ENCODE peak calls at places on chromosomes 7 and 10, in nine cellular contexts. S is heart left ventricle, W is IMR-90, D is cardiac muscle cell, X is K562, K is brain microvascular endothelial cell, L is PC-3, G is heart right ventricle, R is PC-9. U is an unnamed sample.

GRCh38 chr7:137882806-137883205 is 36.0 kb upstream of the DGKI start:
- DNase-seq in K (peak), X (no peak), D (no peak), L (peak), R (no peak), W (peak), G (no peak), S (no peak), U (no peak)

GRCh38 chr10:127798116-127798515 is 61.1 kb downstream of the FOXI2 start:
- DNase-seq in R (no peak), X (no peak), W (no peak), L (no peak), G (peak), D (no peak), K (no peak), S (no peak), U (no peak)

GRCh38 chr7:44162785-44163395 is 21.8 kb upstream of the MYL7 start:
- DNase-seq in G (no peak), R (peak), S (no peak), W (no peak), X (no peak), L (no peak), K (no peak), D (no peak), U (no peak)

GRCh38 chr7:162583-163297 is 29.6 kb upstream of the FAM20C start:
- DNase-seq in D (no peak), K (no peak), X (no peak), R (no peak), W (no peak), G (no peak), L (no peak), S (peak), U (no peak)

GRCh38 chr7:158657189-158657746 is 47.3 kb downstream of the NCAPG2 start:
- DNase-seq in L (no peak), X (no peak), D (no peak), G (no peak), K (no peak), R (no peak), S (no peak), W (no peak), U (no peak)

GRCh38 chr10:27527597-27528295 is 23.6 kb downstream of the RAB18 start:
- DNase-seq in S (no peak), D (no peak), R (no peak), G (no peak), K (no peak), X (no peak), L (no peak), W (no peak), U (peak)

GRCh38 chr7:111730476-111731300 is 168.4 kb upstream of the IMMP2L start:
- DNase-seq in S (no peak), D (peak), R (no peak), G (no peak), L (peak), X (peak), K (no peak), W (peak), U (peak)

GRCh38 chr7:106598663-106599342 is 62.2 kb downstream of the CCDC71L start:
- DNase-seq in S (peak), D (peak), G (peak), L (peak), R (peak), K (peak), W (peak), X (peak), U (peak)

GRCh38 chr7:151592868-151593486 is 73.3 kb upstream of the RHEB start:
- DNase-seq in L (peak), W (peak), K (peak), X (no peak), R (peak), G (no peak), S (no peak), D (peak), U (peak)

GRCh38 chr7:36659638-36660341 is 64.5 kb downstream of the AOAH start:
- DNase-seq in K (no peak), R (no peak), W (no peak), D (no peak), L (no peak), S (no peak), G (no peak), X (no peak), U (no peak)

GRCh38 chr7:100565133-100565571 is 8.5 kb downstream of the SAP25 start:
- DNase-seq in K (no peak), S (no peak), R (no peak), G (no peak), W (no peak), X (no peak), D (no peak), L (no peak), U (no peak)

GRCh38 chr7:5532520-5533335 is 109.1 kb upstream of the TNRC18 start:
- DNase-seq in G (peak), R (peak), K (no peak), D (no peak), X (peak), L (no peak), S (peak), W (no peak), U (no peak)

GRCh38 chr7:150322833-150323681 is at the start of the genes ACTR3C and LRRC61:
- DNase-seq in G (no peak), R (peak), L (peak), W (no peak), S (peak), X (peak), D (peak), K (no peak), U (no peak)

GRCh38 chr7:63038987-63039386 is 959.7 kb upstream of the ZNF722 start:
- DNase-seq in L (no peak), K (no peak), R (no peak), W (no peak), X (no peak), D (no peak), S (no peak), G (no peak), U (no peak)

GRCh38 chr7:42014625-42015412 is 222.2 kb downstream of the GLI3 start:
- DNase-seq in L (peak), S (no peak), R (no peak), D (peak), G (no peak), X (peak), W (peak), K (peak), U (peak)

GRCh38 chr10:125127986-125128385 is 32.4 kb downstream of the CTBP2 start:
- DNase-seq in R (no peak), S (no peak), L (no peak), G (no peak), X (no peak), W (no peak), D (no peak), K (no peak), U (no peak)

GRCh38 chr7:28180031-28180363 is 598 bp downstream of the JAZF1 start:
- DNase-seq in L (no peak), G (no peak), X (peak), W (no peak), R (no peak), K (no peak), D (no peak), S (no peak), U (no peak)

GRCh38 chr7:139523199-139523941 is at the start of gene CLEC2L:
- DNase-seq in G (no peak), D (no peak), L (no peak), X (peak), R (no peak), S (no peak), W (no peak), K (no peak), U (no peak)

GRCh38 chr10:21926358-21926890 is 77.1 kb downstream of the DNAJC1 start:
- DNase-seq in G (no peak), S (no peak), K (no peak), X (no peak), R (peak), D (no peak), W (peak), L (peak), U (peak)

GRCh38 chr7:121107923-121108498 is 119.5 kb downstream of the CPED1 start:
- DNase-seq in X (peak), W (peak), K (peak), S (no peak), D (peak), L (peak), R (peak), G (no peak), U (peak)

GRCh38 chr7:124318716-124319115 is 285.8 kb upstream of the TMEM229A start:
- DNase-seq in W (peak), K (no peak), X (no peak), D (no peak), R (no peak), G (no peak), L (peak), S (no peak), U (no peak)

GRCh38 chr10:48444266-48444665 is 137.8 kb downstream of the MAPK8 start:
- DNase-seq in D (peak), R (no peak), G (no peak), S (no peak), K (peak), W (peak), X (peak), L (peak), U (peak)

GRCh38 chr7:128453836-128454804 is 1.6 kb upstream of the HILPDA start:
- DNase-seq in X (no peak), G (peak), W (peak), R (no peak), D (peak), K (peak), L (no peak), S (peak), U (peak)

GRCh38 chr7:44325181-44325671 is at the start of gene CAMK2B:
- DNase-seq in D (no peak), G (no peak), X (no peak), R (no peak), L (no peak), K (no peak), W (no peak), S (no peak), U (no peak)

GRCh38 chr7:25726180-25726579 is 425.8 kb upstream of the NFE2L3 start:
- DNase-seq in S (no peak), W (no peak), D (no peak), K (no peak), L (no peak), R (no peak), G (no peak), X (no peak), U (no peak)

GRCh38 chr10:48604408-48605263 is at the start of gene ARHGAP22:
- DNase-seq in L (peak), X (peak), K (peak), R (no peak), S (peak), W (peak), G (peak), D (peak), U (peak)

GRCh38 chr7:232571-233455 is 40.4 kb downstream of the FAM20C start:
- DNase-seq in S (no peak), L (no peak), W (peak), K (peak), G (no peak), R (no peak), D (peak), X (no peak), U (peak)

GRCh38 chr10:34723746-34724145 is 91.3 kb downstream of the PARD3 start:
- DNase-seq in L (peak), G (peak), W (peak), X (no peak), S (peak), K (peak), R (no peak), D (peak), U (peak)

GRCh38 chr7:158495780-158496179 is 91.8 kb downstream of the PTPRN2 start:
- DNase-seq in L (peak), W (no peak), R (no peak), K (no peak), S (no peak), D (peak), X (no peak), G (no peak), U (no peak)

GRCh38 chr10:43084812-43085211 is 7.9 kb downstream of the RET start:
- DNase-seq in K (no peak), G (no peak), X (no peak), D (no peak), L (no peak), S (no peak), R (no peak), W (no peak), U (no peak)

GRCh38 chr10:65570143-65571010 is 1355.5 kb upstream of the LRRTM3 start:
- DNase-seq in L (peak), W (peak), G (peak), S (peak), K (peak), D (peak), R (peak), X (no peak), U (peak)

GRCh38 chr7:103915958-103916357 is 73.5 kb downstream of the RELN start:
- DNase-seq in R (no peak), L (peak), X (peak), K (peak), D (no peak), G (no peak), W (peak), S (no peak), U (peak)

GRCh38 chr10:132988988-132989387 is 46.6 kb upstream of the CFAP46 start:
- DNase-seq in X (no peak), G (no peak), R (no peak), D (no peak), S (no peak), L (no peak), W (no peak), K (no peak), U (no peak)

GRCh38 chr10:93277360-93277759 is 203.7 kb downstream of the CYP26A1 start:
- DNase-seq in G (no peak), X (no peak), R (no peak), S (no peak), L (no peak), D (no peak), W (no peak), K (no peak), U (no peak)

GRCh38 chr7:144384071-144384470 is 19.4 kb downstream of the NOBOX start:
- DNase-seq in X (no peak), R (no peak), W (no peak), K (peak), L (no peak), G (no peak), S (no peak), D (peak), U (peak)

GRCh38 chr7:24442170-24442777 is 131.0 kb upstream of the PALS2 start:
- DNase-seq in R (no peak), L (no peak), G (no peak), X (no peak), S (no peak), W (no peak), D (no peak), K (no peak), U (no peak)

GRCh38 chr10:72694476-72695369 is 2.8 kb downstream of the MCU start:
- DNase-seq in L (peak), X (peak), D (peak), G (peak), K (no peak), W (peak), S (no peak), R (no peak), U (peak)
- H3K4me3 ChIP-seq in L (peak), X (no peak), D (no peak), G (no peak), K (no peak), W (no peak), S (no peak), R (no peak), U (no peak)

DNA sequence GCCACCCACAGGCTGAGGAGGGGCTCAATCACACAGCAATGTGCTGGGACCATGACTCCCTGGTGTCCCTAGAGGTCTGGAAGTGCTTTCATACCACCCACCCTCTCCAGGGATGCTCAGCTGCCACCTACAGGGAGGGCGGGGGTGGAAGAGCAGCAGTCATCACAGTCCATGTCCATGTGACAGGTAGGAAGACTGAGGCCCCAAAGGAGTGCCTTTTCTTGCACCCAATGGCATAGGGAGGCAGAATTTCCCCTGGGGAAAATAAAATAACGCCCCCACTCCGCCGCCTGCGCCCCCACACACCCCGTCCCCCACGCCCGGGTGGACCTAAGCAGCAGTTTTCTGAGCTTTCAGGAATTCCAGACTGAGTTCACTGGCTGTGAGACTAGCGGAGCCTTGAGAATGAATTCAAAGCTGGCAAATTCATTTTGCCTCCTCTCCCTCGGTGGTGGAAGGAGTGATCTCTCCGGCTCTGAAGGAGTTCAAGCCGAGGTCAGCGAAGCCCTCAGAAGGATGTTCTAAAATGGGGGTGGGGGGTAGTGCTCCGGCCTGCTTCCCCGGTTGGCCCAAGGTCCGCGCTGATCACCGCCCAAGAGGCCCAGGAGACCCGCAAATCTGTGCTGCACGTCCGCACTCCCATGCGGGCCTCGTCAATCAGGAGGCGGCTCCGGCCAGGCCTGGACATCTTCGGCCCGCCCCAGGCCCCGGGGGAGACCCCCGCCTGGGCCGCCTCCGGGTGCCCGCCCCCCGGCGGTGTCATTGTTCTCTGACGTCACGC is 2.1 kb upstream of the ZMIZ1 start:
- DNase-seq in L (peak), S (no peak), D (peak), R (no peak), G (no peak), K (no peak), X (peak), W (peak), U (peak)
- TF ChIP-seq CTCF in L (peak), S (no peak), D (peak), R (peak), G (no peak), K (peak), X (peak), W (peak), U (peak)

GRCh38 chr7:1578513-1578912 is 8.7 kb upstream of the PSMG3 start:
- DNase-seq in G (no peak), X (no peak), K (no peak), W (no peak), L (no peak), R (no peak), S (no peak), D (no peak), U (no peak)

GRCh38 chr7:1579481-1580421 is 9.9 kb upstream of the PSMG3 start:
- DNase-seq in W (peak), K (peak), R (no peak), G (peak), S (peak), X (peak), L (peak), D (peak), U (peak)

GRCh38 chr7:1580422-1581030 is 10.7 kb upstream of the PSMG3 start:
- DNase-seq in W (no peak), X (no peak), R (no peak), G (no peak), K (no peak), S (no peak), D (no peak), L (no peak), U (no peak)

GRCh38 chr7:1575809-1576208 is 6.0 kb upstream of the PSMG3 start:
- DNase-seq in K (no peak), S (no peak), L (no peak), D (no peak), R (no peak), X (no peak), G (no peak), W (no peak), U (no peak)

DNA sequence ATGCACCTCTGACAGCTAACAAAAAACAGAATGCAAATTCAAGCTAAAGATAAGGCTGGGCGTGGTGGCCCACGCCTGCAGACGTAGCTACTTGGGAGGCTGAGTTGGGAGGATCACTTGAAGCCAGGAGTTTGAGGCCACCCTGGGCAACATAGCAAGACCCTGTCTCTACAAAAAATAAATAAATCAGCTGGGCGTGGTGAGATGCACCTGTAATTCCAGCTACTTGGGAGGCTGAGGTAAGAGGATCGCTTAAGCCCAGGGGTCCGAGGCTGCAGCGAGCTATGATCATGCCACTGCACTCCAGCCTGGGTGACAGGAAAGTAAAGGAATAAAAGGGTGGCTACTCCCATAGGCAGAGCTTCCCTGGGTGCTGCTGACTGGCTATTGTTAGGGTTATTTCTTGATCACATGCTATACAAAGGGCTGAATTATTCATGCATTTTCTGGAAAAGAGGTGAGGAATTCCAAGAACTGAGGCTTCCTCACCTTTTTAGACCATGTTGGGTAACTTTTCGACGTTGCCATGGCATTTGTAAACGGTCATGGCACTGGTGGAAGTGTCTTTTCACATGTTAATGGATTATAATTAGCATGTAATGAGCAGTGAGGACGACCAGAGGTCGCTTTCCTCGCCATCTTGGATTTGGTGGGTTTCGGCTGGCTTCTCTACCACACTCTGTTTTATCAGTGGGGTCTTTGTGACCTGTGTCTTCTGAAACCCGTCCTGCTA is 6.9 kb upstream of the PSMG3 start:
- DNase-seq in L (no peak), S (no peak), K (no peak), X (no peak), D (no peak), W (no peak), G (no peak), R (no peak), U (no peak)
- H3K4me3 ChIP-seq in L (no peak), S (no peak), K (no peak), X (no peak), D (no peak), W (no peak), G (no peak), R (no peak), U (no peak)

GRCh38 chr7:155298834-155299538 is 1.3 kb downstream of the INSIG1 start:
- DNase-seq in G (peak), R (peak), D (peak), W (peak), L (peak), K (peak), S (peak), X (peak), U (peak)
- TF ChIP-seq CTCF in G (no peak), R (no peak), D (no peak), W (no peak), L (no peak), K (no peak), S (no peak), X (no peak), U (no peak)

GRCh38 chr10:98301664-98302319 is 33.8 kb upstream of the LOXL4 start:
- DNase-seq in K (no peak), R (no peak), G (no peak), W (no peak), D (no peak), L (no peak), S (no peak), X (no peak), U (no peak)

GRCh38 chr10:98303569-98303968 is 35.6 kb upstream of the LOXL4 start:
- DNase-seq in W (no peak), X (no peak), K (no peak), S (no peak), L (no peak), G (no peak), R (peak), D (no peak), U (no peak)

GRCh38 chr10:98299341-98299740 is 31.3 kb upstream of the LOXL4 start:
- DNase-seq in S (no peak), K (peak), X (no peak), L (no peak), G (no peak), D (peak), W (peak), R (no peak), U (peak)

GRCh38 chr10:98302711-98303365 is 34.8 kb upstream of the LOXL4 start:
- DNase-seq in D (peak), R (peak), L (no peak), X (no peak), G (no peak), S (no peak), W (no peak), K (no peak), U (no peak)

DNA sequence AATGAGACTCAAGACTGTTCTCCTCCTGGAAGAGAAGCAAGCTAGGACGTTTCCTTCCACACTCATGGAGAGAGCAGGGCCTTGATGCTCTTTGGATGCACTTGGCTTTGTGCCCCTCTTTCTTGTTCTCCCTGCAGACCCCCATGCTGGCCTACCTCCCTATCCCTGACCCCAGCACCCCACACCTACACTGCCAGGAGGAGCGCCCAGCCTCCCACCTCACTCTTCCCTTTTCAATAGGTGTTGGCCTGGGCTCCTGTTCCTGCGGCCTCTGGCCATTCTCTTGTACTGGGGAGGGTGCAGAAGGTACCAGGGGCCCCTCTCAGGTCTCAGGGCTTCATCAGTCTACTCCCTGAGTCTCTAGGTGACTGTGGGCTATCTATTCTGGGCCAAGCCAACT is 32.5 kb upstream of the LOXL4 start:
- DNase-seq in X (no peak), S (no peak), W (no peak), K (no peak), L (no peak), D (no peak), G (no peak), R (no peak), U (no peak)
- H3K4me3 ChIP-seq in X (no peak), S (no peak), W (no peak), K (no peak), L (no peak), D (no peak), G (no peak), R (no peak), U (no peak)

U was measured in fibroblast of pulmonary artery.